ENCODE peak calls at places on chromosome 20, in ten cellular contexts. U is MM.1S; Z is AG04450; L is WTC11; E is fibroblast of mammary gland; S is ovary; M is CD8-positive, alpha-beta T cell; Y is tibial nerve; A is progenitor cell of endocrine pancreas; N is psoas muscle. W is an unnamed sample.

GRCh38 chr20:62337558-62338293 is 29.4 kb downstream of the LAMA5 start:
- DNase-seq in U (peak), Z (no peak), L (no peak), E (no peak), S (no peak), M (no peak), Y (no peak), A (no peak), N (no peak), W (no peak)

GRCh38 chr20:57680131-57680716 is 29.6 kb downstream of the PMEPA1 start:
- DNase-seq in U (peak), Z (no peak), L (no peak), E (no peak), S (no peak), M (no peak), Y (no peak), A (no peak), N (no peak), W (no peak)

GRCh38 chr20:50320910-50321796 is 130.5 kb downstream of the CEBPB start:
- DNase-seq in U (no peak), Z (peak), L (peak), E (peak), S (peak), M (no peak), Y (peak), A (peak), N (peak), W (peak)

GRCh38 chr20:34254979-34255378 is 13.8 kb downstream of the ASIP start:
- DNase-seq in U (no peak), Z (no peak), L (no peak), E (no peak), S (no peak), M (no peak), Y (no peak), A (no peak), N (no peak), W (no peak)

GRCh38 chr20:63083831-63084562 is 77.2 kb upstream of the BHLHE23 start:
- DNase-seq in U (no peak), Z (no peak), L (peak), E (no peak), S (no peak), M (no peak), Y (no peak), A (no peak), N (peak), W (no peak)

GRCh38 chr20:60071965-60072364 is 113.7 kb downstream of the CDH26 start:
- DNase-seq in U (no peak), Z (no peak), L (no peak), E (peak), S (no peak), M (no peak), Y (no peak), A (no peak), N (no peak), W (no peak)

GRCh38 chr20:13325033-13325432 is 104.0 kb downstream of the ISM1 start:
- DNase-seq in U (peak), Z (no peak), L (peak), E (peak), S (no peak), M (no peak), Y (no peak), A (no peak), N (no peak), W (no peak)

GRCh38 chr20:21529863-21530262 is 16.0 kb upstream of the NKX2-2 start:
- DNase-seq in U (peak), Z (no peak), L (no peak), E (no peak), S (no peak), M (no peak), Y (no peak), A (no peak), N (no peak), W (peak)

GRCh38 chr20:63168861-63169260 is 47.1 kb downstream of the YTHDF1 start:
- DNase-seq in U (no peak), Z (no peak), L (no peak), E (no peak), S (no peak), M (no peak), Y (no peak), A (no peak), N (peak), W (no peak)

GRCh38 chr20:1827974-1828785 is 67.0 kb upstream of the SIRPA start:
- DNase-seq in U (no peak), Z (no peak), L (no peak), E (no peak), S (no peak), M (no peak), Y (peak), A (no peak), N (no peak), W (no peak)

GRCh38 chr20:59748555-59749292 is 144.4 kb downstream of the PHACTR3 start:
- DNase-seq in U (no peak), Z (no peak), L (no peak), E (peak), S (peak), M (no peak), Y (peak), A (no peak), N (no peak), W (no peak)

GRCh38 chr20:21571841-21572690 is 58.2 kb upstream of the NKX2-2 start:
- DNase-seq in U (peak), Z (no peak), L (peak), E (peak), S (no peak), M (no peak), Y (no peak), A (no peak), N (no peak), W (no peak)

GRCh38 chr20:33410081-33410742 is 8.9 kb upstream of the CDK5RAP1 start:
- DNase-seq in U (no peak), Z (no peak), L (no peak), E (no peak), S (no peak), M (no peak), Y (no peak), A (no peak), N (no peak), W (no peak)

GRCh38 chr20:35474504-35474903 is 19.1 kb downstream of the CEP250 start:
- DNase-seq in U (no peak), Z (no peak), L (no peak), E (no peak), S (no peak), M (no peak), Y (no peak), A (no peak), N (no peak), W (no peak)

GRCh38 chr20:41483553-41483930 is 116.9 kb upstream of the EMILIN3 start:
- DNase-seq in U (no peak), Z (no peak), L (no peak), E (no peak), S (no peak), M (no peak), Y (no peak), A (no peak), N (no peak), W (no peak)

GRCh38 chr20:62501801-62502495 is 26.2 kb upstream of the GATA5 start:
- DNase-seq in U (no peak), Z (no peak), L (no peak), E (peak), S (no peak), M (no peak), Y (no peak), A (no peak), N (no peak), W (no peak)

GRCh38 chr20:32474967-32475819 is 109.9 kb downstream of the NOL4L start:
- DNase-seq in U (no peak), Z (peak), L (peak), E (peak), S (peak), M (no peak), Y (peak), A (peak), N (peak), W (peak)

GRCh38 chr20:35055445-35056276 is 36.9 kb downstream of the TRPC4AP start:
- DNase-seq in U (peak), Z (no peak), L (no peak), E (no peak), S (no peak), M (no peak), Y (no peak), A (no peak), N (no peak), W (no peak)

GRCh38 chr20:19779634-19780033 is 21.6 kb downstream of the RIN2 start:
- DNase-seq in U (peak), Z (no peak), L (no peak), E (no peak), S (no peak), M (no peak), Y (no peak), A (no peak), N (no peak), W (no peak)

GRCh38 chr20:44983095-44983674 is 16.9 kb downstream of the STK4 start:
- DNase-seq in U (no peak), Z (no peak), L (no peak), E (no peak), S (no peak), M (no peak), Y (no peak), A (no peak), N (no peak), W (no peak)

GRCh38 chr20:47561175-47561574 is 59.5 kb downstream of the NCOA3 start:
- DNase-seq in U (no peak), Z (no peak), L (no peak), E (peak), S (no peak), M (no peak), Y (no peak), A (no peak), N (no peak), W (no peak)

GRCh38 chr20:219290-220115 is 7.6 kb upstream of the DEFB129 start:
- DNase-seq in U (no peak), Z (no peak), L (no peak), E (peak), S (no peak), M (no peak), Y (no peak), A (no peak), N (no peak), W (no peak)

GRCh38 chr20:4819901-4820300 is 98.2 kb downstream of the PRND start:
- DNase-seq in U (no peak), Z (no peak), L (no peak), E (no peak), S (no peak), M (no peak), Y (no peak), A (no peak), N (no peak), W (no peak)

GRCh38 chr20:4813839-4814695 is 92.4 kb downstream of the PRND start:
- DNase-seq in U (peak), Z (no peak), L (no peak), E (no peak), S (no peak), M (peak), Y (peak), A (no peak), N (no peak), W (no peak)

GRCh38 chr20:4815618-4816017 is 93.9 kb downstream of the PRND start:
- DNase-seq in U (no peak), Z (no peak), L (no peak), E (no peak), S (no peak), M (no peak), Y (no peak), A (no peak), N (no peak), W (no peak)

GRCh38 chr20:4814696-4815252 is 93.1 kb downstream of the PRND start:
- DNase-seq in U (peak), Z (no peak), L (no peak), E (no peak), S (no peak), M (no peak), Y (no peak), A (no peak), N (no peak), W (no peak)

DNA sequence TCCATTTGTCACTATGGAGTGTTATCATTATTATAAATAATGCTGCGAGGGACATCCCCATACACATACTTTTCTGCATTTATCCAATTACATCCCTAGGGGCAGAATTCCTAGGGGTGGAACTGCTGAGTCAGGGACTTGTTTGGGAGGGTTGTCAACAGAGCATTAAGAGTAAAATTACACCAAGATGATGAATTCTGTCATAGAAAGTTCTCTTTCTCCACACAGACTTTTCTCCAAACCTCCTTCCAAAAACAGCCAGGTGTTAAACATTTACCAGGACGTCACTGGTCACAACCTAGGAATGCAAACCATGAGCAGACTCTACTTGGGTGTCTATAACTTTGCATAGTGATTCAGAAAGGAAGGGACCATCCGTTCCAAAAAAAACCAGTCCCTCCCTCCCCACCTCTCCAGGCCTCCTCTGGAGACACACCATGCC is 95.5 kb downstream of the PRND start:
- DNase-seq in U (no peak), Z (no peak), L (no peak), E (no peak), S (no peak), M (no peak), Y (no peak), A (no peak), N (no peak), W (no peak)
- TF ChIP-seq CTCF in U (no peak), Z (peak), L (no peak), E (peak), S (no peak), M (no peak), Y (no peak), A (no peak), N (no peak), W (no peak)

DNA sequence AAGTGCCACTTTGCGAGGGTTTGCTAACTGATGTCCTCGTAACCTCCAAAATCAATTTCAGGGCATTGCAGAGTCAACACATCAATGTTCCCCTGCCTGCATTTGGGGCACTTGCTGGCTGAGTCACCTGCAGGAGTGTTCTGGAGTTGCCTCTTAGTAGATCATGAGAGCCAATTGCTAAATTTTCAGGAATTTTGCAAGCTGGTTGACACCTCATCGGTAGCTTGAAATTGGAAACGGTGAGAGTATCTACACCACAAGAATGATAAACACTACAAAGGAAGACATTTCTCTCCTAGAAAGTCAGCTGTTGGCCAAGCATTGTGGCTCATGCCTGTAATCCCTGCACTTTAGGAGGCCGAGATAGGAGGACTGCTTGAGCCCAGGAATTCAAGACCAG is 10.8 kb upstream of the BFSP1 start:
- DNase-seq in U (no peak), Z (no peak), L (no peak), E (peak), S (no peak), M (no peak), Y (no peak), A (no peak), N (no peak), W (no peak)
- TF ChIP-seq CTCF in U (no peak), Z (peak), L (no peak), E (no peak), S (no peak), M (no peak), Y (no peak), A (no peak), N (no peak), W (no peak)

DNA sequence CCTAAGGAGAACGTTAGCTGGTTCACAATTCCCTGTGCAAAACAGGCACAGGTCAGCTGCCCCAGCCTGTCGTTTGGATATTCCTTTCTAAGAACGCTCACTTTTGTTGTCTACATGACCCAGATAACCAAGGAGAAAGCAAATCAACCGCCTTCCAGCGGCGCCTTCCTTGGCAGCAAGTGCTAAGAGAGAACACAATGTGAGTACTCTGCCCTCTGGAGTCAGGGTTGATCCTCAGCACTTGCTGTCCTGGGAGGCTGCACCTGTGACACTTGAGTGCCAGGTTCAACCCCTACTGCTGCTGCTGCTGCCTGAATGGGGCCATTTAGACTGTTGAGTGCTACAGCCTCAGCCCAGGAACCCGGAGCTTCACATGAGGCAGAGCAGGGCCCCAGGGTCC is 36.8 kb downstream of the OVOL2 start:
- DNase-seq in U (no peak), Z (no peak), L (no peak), E (no peak), S (no peak), M (no peak), Y (no peak), A (no peak), N (no peak), W (no peak)
- TF ChIP-seq CTCF in U (no peak), Z (no peak), L (no peak), E (no peak), S (no peak), M (no peak), Y (no peak), A (no peak), N (no peak), W (no peak)

DNA sequence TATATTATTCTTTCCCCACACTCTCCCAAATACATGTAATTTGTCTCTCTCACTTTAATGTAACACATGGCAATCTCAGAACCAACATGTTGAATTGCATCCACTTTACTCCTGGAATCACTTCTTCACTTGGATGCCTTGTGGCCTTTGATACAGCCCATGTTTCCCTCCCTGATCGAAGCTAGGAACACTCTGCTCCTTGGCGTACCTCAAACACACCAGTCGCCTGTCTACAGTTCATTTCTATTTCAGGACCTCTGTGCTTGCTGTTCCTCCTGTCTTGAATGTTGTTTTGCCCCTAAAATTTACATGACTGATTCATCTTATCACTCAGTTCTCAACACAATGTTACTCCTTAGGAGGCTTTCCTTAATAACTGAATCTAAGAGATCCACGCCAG is 102.3 kb upstream of the VSTM2L start:
- DNase-seq in U (no peak), Z (no peak), L (no peak), E (no peak), S (no peak), M (no peak), Y (no peak), A (no peak), N (no peak), W (no peak)
- TF ChIP-seq CTCF in U (no peak), Z (no peak), L (no peak), E (no peak), S (no peak), M (no peak), Y (no peak), A (no peak), N (no peak), W (no peak)

W was measured in osteocyte.